ENCODE peak calls at places on chromosomes 7 and 10, in eight cellular contexts. W is GM23248, N is RWPE1, J is heart left ventricle, I is mesendoderm, M is upper lobe of right lung, H is prostate gland, Y is A549. E is an unnamed sample.

GRCh38 chr7:16416289-16417282 is 4.8 kb downstream of the CRPPA start:
- DNase-seq in I (no peak), H (no peak), W (peak), M (no peak), Y (no peak), J (no peak), N (no peak), E (no peak)

GRCh38 chr10:133286366-133286765 is 9.7 kb upstream of the ADAM8 start:
- DNase-seq in Y (no peak), W (no peak), J (no peak), M (no peak), N (no peak), H (no peak), I (no peak), E (no peak)

GRCh38 chr7:98021588-98022351 is 31.8 kb upstream of the OCM2 start:
- DNase-seq in Y (peak), N (peak), W (peak), I (peak), J (peak), M (peak), H (peak), E (peak)

GRCh38 chr10:50392426-50392825 is 141.1 kb upstream of the ASAH2 start:
- DNase-seq in J (no peak), Y (no peak), I (no peak), H (no peak), N (no peak), M (no peak), W (no peak), E (no peak)

GRCh38 chr10:20415684-20416083 is 481.4 kb downstream of the NEBL start:
- DNase-seq in J (no peak), W (no peak), Y (no peak), I (no peak), M (no peak), N (no peak), H (no peak), E (no peak)

GRCh38 chr7:67937717-67938191 is 941.1 kb downstream of the TYW1 start:
- DNase-seq in I (peak), N (peak), M (no peak), W (peak), J (no peak), Y (peak), H (peak), E (no peak)

GRCh38 chr10:110077436-110078120 is 69.8 kb downstream of the ADD3 start:
- DNase-seq in W (peak), H (no peak), Y (no peak), N (no peak), J (no peak), I (no peak), M (no peak), E (no peak)

GRCh38 chr10:89297356-89297755 is 4.5 kb upstream of the IFIT2 start:
- DNase-seq in H (no peak), Y (no peak), I (peak), W (no peak), M (no peak), N (no peak), J (no peak), E (no peak)

GRCh38 chr10:126670886-126671285 is 393 bp upstream of the C10orf90 start:
- DNase-seq in J (no peak), M (no peak), I (no peak), N (no peak), H (no peak), Y (no peak), W (no peak), E (no peak)

GRCh38 chr10:92757066-92757716 is 67.4 kb downstream of the HHEX start:
- DNase-seq in Y (peak), W (peak), H (peak), J (peak), I (peak), M (peak), N (peak), E (peak)

GRCh38 chr7:102912742-102913141 is at the start of gene LRRC17:
- DNase-seq in H (no peak), I (no peak), N (no peak), J (peak), Y (no peak), W (peak), M (no peak), E (no peak)

GRCh38 chr10:22252801-22253577 is 35.2 kb upstream of the EBLN1 start:
- DNase-seq in W (peak), M (peak), J (peak), Y (no peak), N (no peak), I (peak), H (peak), E (peak)

GRCh38 chr7:77770316-77770715 is 27.9 kb downstream of the TMEM60 start:
- DNase-seq in N (no peak), M (no peak), I (no peak), Y (no peak), H (no peak), W (no peak), J (no peak), E (no peak)
- H3K27ac ChIP-seq in N (no peak), M (no peak), I (no peak), Y (no peak), H (no peak), W (no peak), J (no peak), E (no peak)

GRCh38 chr7:39954694-39955093 is 4.6 kb downstream of the CDK13 start:
- DNase-seq in Y (no peak), N (no peak), W (no peak), H (no peak), J (no peak), M (no peak), I (no peak), E (no peak)
- H3K27ac ChIP-seq in Y (no peak), N (no peak), W (no peak), H (no peak), J (no peak), M (no peak), I (no peak), E (no peak)

GRCh38 chr10:6562221-6562620 is 17.9 kb downstream of the PRKCQ start:
- DNase-seq in N (no peak), W (no peak), M (no peak), Y (no peak), I (no peak), J (no peak), H (no peak), E (no peak)
- H3K27ac ChIP-seq in N (no peak), W (no peak), M (no peak), Y (no peak), I (no peak), J (no peak), H (no peak), E (no peak)

DNA sequence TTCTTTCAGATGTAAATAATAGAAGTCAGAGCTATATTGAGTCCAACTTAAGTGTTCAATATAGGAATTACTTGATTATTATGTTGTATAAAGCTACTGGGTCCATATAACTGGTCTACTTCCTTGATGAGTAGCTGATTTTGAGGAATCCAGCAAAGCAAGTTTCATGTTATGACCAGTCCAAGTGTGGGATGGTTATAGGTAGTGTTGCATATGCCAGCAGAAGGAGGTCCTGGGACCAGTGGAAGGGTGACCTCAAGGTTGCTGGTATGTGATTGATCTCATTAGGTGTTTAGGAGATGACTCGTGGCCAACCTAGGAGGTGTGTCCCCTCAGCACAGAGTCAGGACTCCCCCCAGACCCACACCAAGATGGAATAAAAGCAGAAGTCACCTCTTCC is 551.5 kb downstream of the KCNMA1 start:
- DNase-seq in N (no peak), M (no peak), H (no peak), I (no peak), W (no peak), Y (no peak), J (no peak), E (no peak)
- H3K27ac ChIP-seq in N (no peak), M (no peak), H (no peak), I (no peak), W (no peak), Y (no peak), J (no peak), E (no peak)

GRCh38 chr7:40758590-40758989 is 623.8 kb downstream of the SUGCT start:
- DNase-seq in H (no peak), J (no peak), M (no peak), W (no peak), N (no peak), I (no peak), Y (no peak), E (no peak)
- H3K27ac ChIP-seq in H (no peak), J (no peak), M (no peak), W (no peak), N (no peak), I (no peak), Y (no peak), E (no peak)

GRCh38 chr7:139271718-139272619 is 40.9 kb downstream of the UBN2 start:
- DNase-seq in M (no peak), N (no peak), I (no peak), Y (no peak), J (no peak), H (peak), W (no peak), E (no peak)
- H3K27ac ChIP-seq in M (no peak), N (no peak), I (no peak), Y (no peak), J (no peak), H (peak), W (no peak), E (no peak)

DNA sequence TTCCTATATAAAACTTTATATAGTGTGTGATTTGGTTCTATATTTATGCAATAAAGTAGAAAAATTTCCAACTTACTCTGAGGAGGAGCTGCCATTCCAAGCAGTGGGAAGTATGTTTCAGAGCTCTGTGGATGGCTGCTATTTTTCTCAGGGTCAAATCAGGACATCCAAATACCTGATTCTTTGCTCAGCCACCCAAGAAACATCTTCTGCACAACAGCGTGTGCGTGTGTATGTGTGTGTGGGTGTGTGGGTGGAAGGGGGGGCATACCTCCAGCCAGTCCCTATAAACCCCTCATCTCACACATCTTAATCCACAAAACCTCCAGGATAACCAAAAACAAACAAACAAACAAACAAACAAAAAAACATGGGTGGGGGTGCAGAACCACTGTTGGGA is 66.3 kb upstream of the EMX2 start:
- DNase-seq in N (no peak), J (no peak), H (no peak), W (peak), M (no peak), Y (no peak), I (no peak), E (no peak)
- H3K27ac ChIP-seq in N (no peak), J (no peak), H (no peak), W (peak), M (no peak), Y (no peak), I (no peak), E (no peak)

DNA sequence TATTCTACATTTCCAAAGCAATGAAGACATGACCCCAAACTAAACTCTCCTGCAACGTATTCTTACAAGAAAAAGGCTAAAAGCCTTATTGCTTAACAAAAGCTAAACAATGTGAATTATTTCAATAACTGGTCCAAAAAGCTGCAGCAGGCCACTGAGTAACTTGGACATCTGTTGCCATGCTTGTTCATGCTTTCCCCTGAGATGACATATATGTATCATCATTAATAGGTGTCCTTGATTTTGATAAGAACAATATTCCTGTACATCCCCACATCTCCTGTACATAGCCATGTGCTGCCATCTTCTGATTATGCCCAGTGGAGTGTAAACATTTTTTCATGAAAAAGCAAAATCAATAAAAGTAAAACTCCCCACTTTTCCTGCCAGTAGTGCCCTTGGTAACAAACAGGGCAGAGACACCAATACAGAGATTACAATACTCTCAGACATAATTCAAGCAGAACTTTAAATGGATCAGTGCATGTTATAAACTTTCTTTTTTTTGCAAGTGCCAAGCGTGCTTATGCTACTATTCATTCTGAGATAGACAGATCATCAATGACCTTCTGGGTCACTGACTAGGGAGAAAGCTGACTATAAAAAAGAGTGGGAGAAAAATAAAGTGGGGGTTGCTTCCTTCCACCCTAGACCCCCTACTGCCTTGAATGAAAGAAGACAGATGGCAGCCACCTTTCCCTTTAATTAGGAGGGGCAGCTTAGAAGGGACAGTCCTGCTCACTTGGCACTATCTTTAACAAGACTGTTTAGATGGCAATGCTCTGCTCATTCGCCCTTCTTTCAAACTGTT is 205.5 kb upstream of the KLF14 start:
- DNase-seq in W (peak), I (no peak), Y (no peak), M (no peak), N (no peak), H (no peak), J (no peak), E (no peak)
- H3K27ac ChIP-seq in W (peak), I (no peak), Y (peak), M (no peak), N (no peak), H (peak), J (no peak), E (peak)